ENCODE peak calls at places on chromosomes 5 and 9, in ten cellular contexts. S, X, C, I, O, V, J, L, M and H are unnamed samples.

GRCh38 chr5:108238936-108239887 is 142.7 kb downstream of the FBXL17 start:
- DNase-seq in S (no peak), C (no peak), M (peak), I (no peak), X (no peak), L (no peak), V (no peak), J (peak), O (no peak), H (no peak)

GRCh38 chr5:36240779-36241635 is 718 bp downstream of the NADK2 start:
- DNase-seq in O (peak), M (peak), J (no peak), I (peak), C (peak), S (peak), X (peak), L (peak), V (peak), H (no peak)

GRCh38 chr5:151451626-151452520 is 4.5 kb downstream of the SLC36A1 start:
- DNase-seq in I (no peak), S (no peak), L (peak), J (no peak), M (no peak), V (no peak), X (no peak), C (no peak), O (no peak), H (no peak)

GRCh38 chr5:80654054-80654390 is 430 bp upstream of the MSH3 start:
- DNase-seq in J (no peak), V (no peak), O (no peak), I (no peak), S (no peak), X (no peak), C (no peak), M (peak), L (peak), H (no peak)

GRCh38 chr5:174413520-174414314 is 310.7 kb upstream of the MSX2 start:
- DNase-seq in M (no peak), S (no peak), I (no peak), J (no peak), O (no peak), L (no peak), X (no peak), V (no peak), C (no peak), H (no peak)

GRCh38 chr5:167489202-167489601 is 802.2 kb upstream of the WWC1 start:
- DNase-seq in O (no peak), X (no peak), L (no peak), C (no peak), J (no peak), I (no peak), V (no peak), M (no peak), S (no peak), H (peak)

GRCh38 chr9:130010151-130010988 is 32.6 kb downstream of the FNBP1 start:
- DNase-seq in X (no peak), S (no peak), V (no peak), L (no peak), M (no peak), C (no peak), O (no peak), I (no peak), J (no peak), H (no peak)

GRCh38 chr5:41435276-41435675 is 75.1 kb downstream of the PLCXD3 start:
- DNase-seq in S (no peak), C (no peak), X (no peak), L (no peak), I (no peak), M (no peak), V (no peak), J (no peak), O (peak), H (no peak)

GRCh38 chr5:88833371-88834107 is 49.4 kb downstream of the MEF2C start:
- DNase-seq in L (no peak), C (no peak), M (peak), X (no peak), I (no peak), S (no peak), J (no peak), O (no peak), V (no peak), H (no peak)

GRCh38 chr5:152364899-152365298 is 40.2 kb downstream of the NMUR2 start:
- DNase-seq in V (no peak), X (no peak), S (no peak), O (no peak), L (no peak), J (no peak), M (no peak), I (no peak), C (no peak), H (no peak)

GRCh38 chr9:79583957-79584654 is 12.3 kb downstream of the TLE4 start:
- DNase-seq in S (peak), O (no peak), J (no peak), L (no peak), I (no peak), M (peak), V (no peak), X (peak), C (no peak), H (no peak)

GRCh38 chr5:107466233-107466769 is 204.4 kb downstream of the EFNA5 start:
- DNase-seq in M (peak), L (peak), C (no peak), I (no peak), J (no peak), V (no peak), O (no peak), S (no peak), X (no peak), H (peak)

GRCh38 chr5:127723571-127723970 is 20.4 kb downstream of the CCDC192 start:
- DNase-seq in L (no peak), X (no peak), C (peak), S (no peak), V (no peak), O (no peak), I (no peak), J (no peak), M (no peak), H (no peak)

GRCh38 chr5:135487839-135488514 is 35.8 kb upstream of the TIFAB start:
- DNase-seq in I (no peak), J (no peak), V (no peak), C (no peak), S (no peak), O (no peak), X (no peak), L (no peak), M (peak), H (no peak)

GRCh38 chr5:144465441-144465840 is 294.8 kb downstream of the KCTD16 start:
- DNase-seq in J (no peak), I (no peak), C (no peak), V (no peak), M (no peak), O (no peak), L (no peak), S (no peak), X (no peak), H (no peak)

GRCh38 chr5:51382759-51383493 is at the start of gene ISL1:
- DNase-seq in S (peak), J (peak), X (peak), C (no peak), L (peak), O (peak), I (peak), V (no peak), M (peak), H (peak)

GRCh38 chr9:108209132-108209700 is 646.6 kb downstream of the ACTL7B start:
- DNase-seq in V (no peak), O (peak), X (no peak), J (no peak), I (no peak), C (no peak), M (no peak), S (no peak), L (no peak), H (no peak)

GRCh38 chr5:62578540-62578939 is at the start of gene LRRC70:
- DNase-seq in O (no peak), L (no peak), J (no peak), X (no peak), C (peak), S (no peak), M (peak), I (no peak), V (no peak), H (peak)

GRCh38 chr5:80565330-80565729 is 4.8 kb downstream of the ANKRD34B start:
- DNase-seq in X (no peak), M (no peak), O (no peak), L (no peak), J (no peak), I (no peak), C (no peak), V (no peak), S (no peak), H (peak)

GRCh38 chr5:156367602-156368001 is 40.6 kb downstream of the SGCD start:
- DNase-seq in I (no peak), S (no peak), O (no peak), V (no peak), J (no peak), C (no peak), L (no peak), X (peak), M (peak), H (peak)

GRCh38 chr5:19903611-19904010 is 84.4 kb downstream of the CDH18 start:
- DNase-seq in I (no peak), L (no peak), C (no peak), J (no peak), V (no peak), M (no peak), O (no peak), X (no peak), S (no peak), H (no peak)

GRCh38 chr5:167478156-167478555 is 813.3 kb upstream of the WWC1 start:
- DNase-seq in O (no peak), L (no peak), J (no peak), X (no peak), C (no peak), S (no peak), V (no peak), I (no peak), M (no peak), H (no peak)

GRCh38 chr5:115096034-115096769 is 73.5 kb downstream of the TRIM36 start:
- DNase-seq in S (no peak), V (peak), L (no peak), X (no peak), O (no peak), J (no peak), M (peak), I (no peak), C (no peak), H (no peak)

GRCh38 chr9:137339606-137340462 is 37.8 kb upstream of the NRARP start:
- DNase-seq in X (no peak), V (no peak), S (no peak), O (peak), I (no peak), J (no peak), L (no peak), M (no peak), C (no peak), H (no peak)

GRCh38 chr9:129253820-129254381 is 75.8 kb upstream of the IER5L start:
- DNase-seq in S (peak), X (peak), V (peak), L (no peak), I (peak), M (peak), C (no peak), O (no peak), J (no peak), H (no peak)

GRCh38 chr5:146042628-146043279 is 62.6 kb downstream of the PLAC8L1 start:
- DNase-seq in X (no peak), O (no peak), S (no peak), J (peak), V (no peak), I (no peak), C (no peak), M (no peak), L (no peak), H (peak)

GRCh38 chr9:131610231-131610761 is 65.0 kb downstream of the PRRT1B start:
- DNase-seq in V (no peak), J (no peak), C (no peak), L (no peak), O (no peak), I (no peak), X (peak), M (no peak), S (no peak), H (no peak)

GRCh38 chr5:167565555-167565954 is 725.9 kb upstream of the WWC1 start:
- DNase-seq in I (no peak), M (peak), S (no peak), O (no peak), L (no peak), C (no peak), V (no peak), J (no peak), X (no peak), H (no peak)

GRCh38 chr9:30039712-30040111 is 2344.7 kb upstream of the ACO1 start:
- DNase-seq in X (no peak), S (no peak), M (peak), I (no peak), O (no peak), V (no peak), L (no peak), J (no peak), C (no peak), H (no peak)

GRCh38 chr9:124088476-124088837 is 76.9 kb downstream of the LHX2 start:
- DNase-seq in S (no peak), I (no peak), L (no peak), V (no peak), J (no peak), X (no peak), C (no peak), M (no peak), O (no peak), H (no peak)

GRCh38 chr5:81829242-81829641 is 78.3 kb upstream of the SSBP2 start:
- DNase-seq in C (no peak), I (no peak), X (peak), V (no peak), M (no peak), J (no peak), O (no peak), S (no peak), L (no peak), H (no peak)

GRCh38 chr5:3595102-3595961 is at the start of gene IRX1:
- DNase-seq in M (peak), J (no peak), V (no peak), S (peak), O (no peak), C (no peak), L (no peak), X (no peak), I (no peak), H (no peak)

GRCh38 chr5:14364096-14364495 is 217.5 kb upstream of the OTULINL start:
- DNase-seq in V (no peak), J (no peak), O (no peak), I (no peak), M (no peak), L (no peak), S (no peak), C (no peak), X (no peak), H (no peak)

GRCh38 chr5:34571380-34572041 is 84.6 kb upstream of the RAI14 start:
- DNase-seq in S (no peak), X (no peak), J (no peak), O (no peak), C (no peak), V (no peak), I (no peak), M (no peak), L (no peak), H (peak)
- H3K4me3 ChIP-seq in S (no peak), X (no peak), J (no peak), O (no peak), C (no peak), V (no peak), I (no peak), M (no peak), L (no peak), H (no peak)

GRCh38 chr5:73625905-73626811 is at the start of gene ARHGEF28:
- DNase-seq in S (peak), L (peak), V (no peak), I (peak), X (peak), O (peak), J (no peak), M (peak), C (no peak), H (no peak)
- H3K4me3 ChIP-seq in S (peak), L (peak), V (peak), I (peak), X (peak), O (peak), J (peak), M (peak), C (peak), H (peak)

DNA sequence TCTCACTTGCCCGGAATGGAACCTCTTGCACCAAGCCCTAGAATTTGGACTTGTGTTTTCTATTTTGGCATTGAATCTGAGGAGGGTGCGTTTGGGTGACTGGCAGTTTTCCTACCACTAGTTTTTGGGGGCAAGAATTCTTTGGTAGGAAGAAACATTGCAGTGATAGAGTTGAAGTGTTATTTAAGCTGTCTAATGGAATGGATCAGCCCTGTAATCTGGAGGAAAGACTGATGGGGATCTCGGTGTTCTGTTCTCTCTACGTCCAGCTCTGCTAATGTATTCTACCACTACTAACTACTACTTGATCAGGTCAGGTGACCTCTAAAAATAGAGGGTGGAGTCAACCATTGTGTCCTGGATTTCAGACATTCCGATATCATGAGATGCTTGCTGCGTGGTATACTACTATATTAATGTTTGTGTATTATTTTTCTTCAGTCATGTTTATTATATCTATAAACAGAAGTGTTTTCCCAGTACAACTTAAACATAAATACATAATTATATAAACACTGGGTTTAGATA is 2.7 kb downstream of the ARHGAP26 start:
- DNase-seq in I (no peak), C (no peak), V (no peak), M (no peak), S (no peak), O (no peak), J (no peak), L (no peak), X (no peak), H (no peak)
- H3K4me3 ChIP-seq in I (no peak), C (peak), V (peak), M (no peak), S (peak), O (no peak), J (no peak), L (no peak), X (peak), H (no peak)

DNA sequence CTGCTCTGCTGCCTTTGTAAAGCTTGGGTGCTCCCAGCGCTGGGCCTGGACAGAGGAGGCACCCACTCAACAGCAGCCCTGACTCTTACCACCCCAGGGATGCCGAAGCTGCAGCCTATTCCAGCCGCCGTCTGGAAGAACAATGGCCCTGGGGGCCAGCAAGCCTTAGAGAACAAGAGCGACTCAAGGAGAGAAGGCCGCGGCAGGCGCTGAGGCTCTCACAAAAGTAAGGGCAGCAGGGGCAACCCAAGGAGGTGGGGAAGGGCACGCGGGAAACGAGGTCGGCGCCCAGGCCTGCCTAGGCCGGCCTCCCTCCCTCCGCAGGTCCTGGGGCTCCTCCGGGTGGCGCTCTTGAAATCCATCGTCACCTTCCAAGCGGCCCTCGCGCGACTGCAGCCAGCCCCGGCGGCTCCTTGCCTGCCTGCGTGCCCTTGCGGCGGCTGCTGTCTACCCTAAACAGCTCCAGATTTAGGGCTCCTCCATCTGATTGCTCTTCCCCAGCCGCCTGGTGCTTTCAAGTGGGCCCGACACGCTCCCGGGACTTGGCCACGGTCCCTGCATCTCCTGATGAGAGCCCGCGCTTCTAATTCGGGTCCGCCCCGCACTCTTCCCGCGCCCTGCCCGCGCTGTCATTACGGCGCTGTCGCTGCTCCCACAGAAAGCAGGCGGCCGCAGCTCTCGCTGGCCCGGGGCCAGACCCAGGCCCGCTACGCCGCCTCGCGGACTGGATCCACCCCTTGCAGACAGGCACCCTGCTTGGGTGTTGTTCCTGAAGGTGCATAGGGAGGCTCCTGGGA is 213.3 kb downstream of the SEMA6A start:
- DNase-seq in V (peak), M (peak), I (peak), O (peak), J (no peak), S (peak), C (no peak), L (no peak), X (peak), H (no peak)
- H3K4me3 ChIP-seq in V (peak), M (peak), I (peak), O (peak), J (no peak), S (peak), C (no peak), L (no peak), X (peak), H (peak)

GRCh38 chr5:137750436-137750835 is 3.7 kb downstream of the HNRNPA0 start:
- DNase-seq in I (no peak), X (no peak), L (no peak), M (no peak), J (no peak), V (no peak), S (no peak), O (no peak), C (no peak), H (no peak)
- H3K4me3 ChIP-seq in I (no peak), X (no peak), L (no peak), M (peak), J (no peak), V (no peak), S (no peak), O (no peak), C (no peak), H (no peak)

GRCh38 chr9:97925497-97926334 is 3.4 kb upstream of the TRMO start:
- DNase-seq in M (no peak), V (no peak), L (no peak), X (no peak), I (no peak), O (no peak), J (no peak), C (no peak), S (no peak), H (no peak)

GRCh38 chr9:97921959-97922905 is at the start of gene TRMO:
- DNase-seq in S (peak), O (peak), X (peak), M (peak), I (peak), V (peak), L (peak), C (peak), J (peak), H (peak)

GRCh38 chr9:97923529-97924108 is 1.3 kb upstream of the TRMO start:
- DNase-seq in O (peak), J (peak), I (peak), C (peak), V (peak), S (peak), M (peak), X (peak), L (peak), H (peak)

GRCh38 chr9:97928968-97929604 is 6.8 kb upstream of the TRMO start:
- DNase-seq in C (no peak), X (no peak), M (no peak), I (no peak), L (no peak), S (no peak), J (no peak), O (no peak), V (no peak), H (no peak)

DNA sequence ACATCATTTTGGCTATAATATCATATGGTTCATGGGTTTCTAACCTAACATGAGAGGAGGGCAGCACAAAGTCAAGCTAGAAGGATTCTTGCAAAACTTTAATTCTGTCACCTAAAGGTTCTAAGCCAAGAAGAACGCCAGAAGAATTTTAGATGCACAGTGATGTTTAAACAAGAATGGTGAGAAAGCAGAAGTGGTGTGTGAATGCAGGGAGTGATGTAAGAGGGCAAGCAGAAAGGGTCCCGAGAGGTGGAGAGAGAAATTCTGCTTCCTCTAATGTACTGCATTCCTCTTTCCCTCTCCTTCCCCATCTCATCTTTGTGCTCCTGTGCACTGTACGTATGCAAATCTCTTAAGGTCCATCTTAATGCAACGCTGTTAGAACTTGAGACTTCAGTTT is 2.1 kb upstream of the TRMO start:
- DNase-seq in M (no peak), I (no peak), S (no peak), L (no peak), C (peak), X (no peak), J (no peak), V (no peak), O (no peak), H (no peak)
- H3K4me3 ChIP-seq in M (no peak), I (no peak), S (no peak), L (no peak), C (no peak), X (no peak), J (no peak), V (no peak), O (no peak), H (no peak)